ENCODE peak calls at places on chromosomes 13 and 19, in seven cellular contexts. M is body of pancreas, T is tibial nerve, D is adrenal gland, R is ovary, X is HepG2, Q is heart left ventricle. H is an unnamed sample.

GRCh38 chr13:100512422-100512821 is 76.2 kb downstream of the GGACT start:
- DNase-seq in M (no peak), T (no peak), D (no peak), R (no peak), X (no peak), Q (no peak), H (no peak)

GRCh38 chr13:100075700-100076587 is 12.9 kb upstream of the PCCA start:
- DNase-seq in M (no peak), T (no peak), D (no peak), R (no peak), X (peak; percentile 12), Q (no peak), H (no peak)

GRCh38 chr19:39446365-39447084 is 1.1 kb downstream of the SUPT5H start:
- DNase-seq in M (no peak), T (no peak), D (no peak), R (no peak), X (no peak), Q (no peak), H (no peak)

GRCh38 chr13:114259974-114260373 is 21.4 kb upstream of the UPF3A start:
- DNase-seq in M (peak; percentile 50), T (no peak), D (no peak), R (no peak), X (no peak), Q (no peak), H (no peak)

GRCh38 chr19:47762615-47763308 is 15.7 kb upstream of the SELENOW start:
- DNase-seq in M (no peak), T (no peak), D (no peak), R (no peak), X (no peak), Q (peak; percentile 75), H (no peak)

GRCh38 chr19:12720851-12721655 is 2.7 kb downstream of the TNPO2 start:
- DNase-seq in M (peak; percentile 19), T (no peak), D (no peak), R (peak; percentile 69), X (no peak), Q (no peak), H (peak; percentile 20)

GRCh38 chr19:4322942-4323665 is 15.5 kb downstream of the STAP2 start:
- DNase-seq in M (peak; percentile 58), T (no peak), D (peak; percentile 71), R (peak; percentile 76), X (no peak), Q (no peak), H (peak; percentile 23)

GRCh38 chr13:98543380-98544104 is 33.4 kb downstream of the STK24 start:
- DNase-seq in M (no peak), T (no peak), D (no peak), R (no peak), X (no peak), Q (no peak), H (no peak)

GRCh38 chr13:73943137-73943964 is 190.9 kb downstream of the KLF12 start:
- DNase-seq in M (no peak), T (no peak), D (no peak), R (no peak), X (no peak), Q (no peak), H (no peak)

GRCh38 chr19:37565370-37565669 is 29.3 kb downstream of the ZNF571 start:
- DNase-seq in M (no peak), T (no peak), D (no peak), R (no peak), X (no peak), Q (no peak), H (no peak)

GRCh38 chr19:19259741-19260140 is 13.4 kb downstream of the TM6SF2 start:
- DNase-seq in M (no peak), T (no peak), D (no peak), R (no peak), X (peak; percentile 38), Q (no peak), H (no peak)

GRCh38 chr19:40422428-40423226 is 3.2 kb downstream of the SERTAD1 start:
- DNase-seq in M (no peak), T (no peak), D (no peak), R (no peak), X (no peak), Q (no peak), H (no peak)

GRCh38 chr13:95496485-95496884 is 56.0 kb upstream of the CLDN10 start:
- DNase-seq in M (no peak), T (no peak), D (no peak), R (no peak), X (no peak), Q (no peak), H (no peak)

GRCh38 chr13:36848228-36848982 is 29.4 kb downstream of the RFXAP start:
- DNase-seq in M (no peak), T (no peak), D (no peak), R (no peak), X (no peak), Q (no peak), H (no peak)

GRCh38 chr19:42068361-42068755 is 1.6 kb downstream of the GRIK5 start:
- DNase-seq in M (no peak), T (no peak), D (no peak), R (no peak), X (no peak), Q (no peak), H (peak; percentile 26)

GRCh38 chr13:46119883-46120614 is 15.2 kb upstream of the CPB2 start:
- DNase-seq in M (peak; percentile 60), T (no peak), D (peak; percentile 24), R (peak; percentile 48), X (no peak), Q (no peak), H (peak; percentile 89)

GRCh38 chr19:33391631-33392249 is 18.2 kb downstream of the CEBPG start:
- DNase-seq in M (no peak), T (no peak), D (no peak), R (peak; percentile 28), X (no peak), Q (no peak), H (no peak)

GRCh38 chr13:45370922-45371406 is 30.0 kb upstream of the TPT1 start:
- DNase-seq in M (peak; percentile 67), T (peak; percentile 40), D (peak; percentile 71), R (peak; percentile 87), X (no peak), Q (peak; percentile 71), H (peak; percentile 80)

DNA sequence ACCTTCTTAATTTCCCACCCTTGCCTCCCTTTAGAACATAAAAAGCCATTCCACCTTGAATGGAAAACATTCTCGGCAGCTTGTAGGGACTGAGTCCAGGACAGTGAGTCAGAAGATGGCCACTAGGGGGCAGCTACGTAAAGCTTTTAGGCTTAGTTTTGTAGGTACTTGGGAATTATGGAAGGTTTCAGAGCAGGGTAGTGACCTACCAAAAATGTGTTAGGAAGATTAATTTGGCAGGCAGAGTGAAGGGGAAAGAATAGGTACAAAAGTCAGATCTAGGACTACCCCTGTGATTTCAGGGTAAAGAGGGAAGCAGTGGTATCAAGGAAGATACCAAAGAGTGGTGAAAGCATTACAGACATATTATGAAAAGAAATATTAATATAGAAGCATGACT is 198.4 kb downstream of the NDFIP2 start:
- DNase-seq in M (peak; percentile 87), T (peak; percentile 86), D (peak; percentile 68), R (peak; percentile 68), X (peak; percentile 53), Q (peak; percentile 72), H (peak; percentile 81)
- TF ChIP-seq CTCF in M (peak; percentile 61), T (peak; percentile 73), D (peak; percentile 79), R (peak; percentile 49), X (peak; percentile 79), Q (peak; percentile 78), H (peak; percentile 80)

GRCh38 chr19:56309511-56310185 is 5.0 kb downstream of the ZSCAN5A start:
- DNase-seq in M (peak; percentile 52), T (no peak), D (peak; percentile 41), R (peak; percentile 51), X (peak; percentile 39), Q (peak; percentile 57), H (peak; percentile 29)
- TF ChIP-seq POLR2A in M (no peak), T (no peak), D (no peak), R (no peak), X (no peak), Q (no peak), H (no peak)

GRCh38 chr19:54204767-54205468 is 4.3 kb downstream of the RPS9 start:
- DNase-seq in M (no peak), T (no peak), D (no peak), R (no peak), X (no peak), Q (no peak), H (no peak)

GRCh38 chr19:54206030-54206830 is 5.6 kb downstream of the RPS9 start:
- DNase-seq in M (peak; percentile 26), T (no peak), D (no peak), R (no peak), X (no peak), Q (no peak), H (no peak)

GRCh38 chr19:54201172-54201701 is 579 bp downstream of the RPS9 start:
- DNase-seq in M (no peak), T (no peak), D (no peak), R (no peak), X (no peak), Q (no peak), H (no peak)

GRCh38 chr19:54201980-54202379 is 1.3 kb downstream of the RPS9 start:
- DNase-seq in M (no peak), T (no peak), D (no peak), R (no peak), X (no peak), Q (no peak), H (peak; percentile 17)

GRCh38 chr19:54203151-54203611 is 2.5 kb downstream of the RPS9 start:
- DNase-seq in M (peak; percentile 79), T (no peak), D (no peak), R (no peak), X (peak; percentile 82), Q (no peak), H (no peak)
- H3K4me1 ChIP-seq in M (peaks cover 75% of the 10 kb centered on the region), T (no peaks in the 10 kb centered on the region), D (peaks cover 39% of the 10 kb centered on the region), R (peaks cover 29% of the 10 kb centered on the region), X (peaks cover 75% of the 10 kb centered on the region), Q (peaks cover 32% of the 10 kb centered on the region), H (peaks cover 21% of the 10 kb centered on the region)

GRCh38 chr19:11232555-11232954 is 6.9 kb upstream of the ANGPTL8 start:
- DNase-seq in M (no peak), T (no peak), D (no peak), R (no peak), X (no peak), Q (no peak), H (no peak)

GRCh38 chr19:11237321-11237720 is 2.1 kb upstream of the ANGPTL8 start:
- DNase-seq in M (no peak), T (no peak), D (no peak), R (no peak), X (no peak), Q (no peak), H (no peak)

GRCh38 chr19:11236324-11237301 is 2.8 kb upstream of the ANGPTL8 start:
- DNase-seq in M (no peak), T (no peak), D (no peak), R (no peak), X (peak; percentile 87), Q (no peak), H (no peak)

GRCh38 chr19:11233073-11233472 is 6.3 kb upstream of the ANGPTL8 start:
- DNase-seq in M (no peak), T (no peak), D (no peak), R (no peak), X (no peak), Q (no peak), H (no peak)

DNA sequence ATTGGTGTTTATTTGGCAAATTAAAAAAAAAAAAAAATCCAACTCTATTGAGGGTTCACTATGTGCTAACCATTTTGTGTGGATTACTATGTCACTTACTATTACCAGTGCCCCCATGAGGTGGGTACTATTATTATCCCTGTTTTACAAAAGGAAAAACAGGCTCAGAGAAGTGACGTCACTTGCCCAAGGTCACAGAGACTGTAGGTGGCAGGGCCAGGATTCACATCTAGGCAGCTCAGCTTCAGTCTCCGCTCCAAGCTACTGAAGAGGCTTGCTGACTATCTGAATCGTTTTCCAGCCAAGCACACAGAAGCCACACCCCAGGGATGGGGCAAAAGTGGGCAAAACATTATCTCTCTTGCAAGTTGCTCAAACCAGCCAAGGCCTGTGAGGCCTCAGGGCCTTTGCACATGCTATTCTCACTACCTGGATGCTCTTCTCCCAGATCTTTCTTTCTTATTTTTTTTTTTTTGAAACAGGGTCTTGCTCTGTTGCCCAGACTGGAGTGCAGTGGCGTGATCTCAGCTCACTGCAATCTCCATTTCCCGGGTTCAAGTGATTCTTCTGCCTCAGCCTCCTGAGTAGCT is 4.8 kb upstream of the ANGPTL8 start:
- DNase-seq in M (peak; percentile 44), T (no peak), D (peak; percentile 62), R (no peak), X (peak; percentile 75), Q (no peak), H (no peak)
- TF ChIP-seq CTCF in M (no peak), T (no peak), D (no peak), R (no peak), X (no peak), Q (no peak), H (no peak)